ENCODE peak calls at places on chromosomes 16 and 17, in eight cellular contexts. D is glutamatergic neuron; R is HTR-8/SVneo; C is omental fat pad; F is neuronal stem cell; K is T-helper 1 cell; H is effector memory CD4-positive, alpha-beta T cell; E is naive B cell. V is an unnamed sample.
A peak's percentile ranks its signal among the peaks of the same experiment; 100 is the strongest.

GRCh38 chr17:20896153-20896649 is 146.6 kb downstream of the USP22 start:
- DNase-seq in C (no peak), E (peak; percentile 21), D (no peak), F (no peak), H (peak; percentile 26), K (peak; percentile 3), R (peak; percentile 78), V (no peak)

GRCh38 chr17:39597372-39598046 is 10.2 kb downstream of the NEUROD2 start:
- DNase-seq in H (no peak), D (no peak), R (no peak), E (no peak), K (no peak), F (no peak), C (no peak), V (no peak)

GRCh38 chr17:74601944-74602572 is 10.0 kb upstream of the CD300LD start:
- DNase-seq in E (no peak), H (peak; percentile 7), D (peak; percentile 66), C (no peak), R (peak; percentile 68), F (peak; percentile 14), K (peak; percentile 14), V (no peak)

GRCh38 chr17:74923538-74924249 is 379 bp upstream of the OTOP2 start:
- DNase-seq in D (peak; percentile 84), E (peak; percentile 49), R (peak; percentile 74), H (peak; percentile 46), F (peak; percentile 46), K (peak; percentile 65), C (peak; percentile 67), V (peak; percentile 58)

GRCh38 chr17:75557075-75557851 is 30.3 kb upstream of the MYO15B start:
- DNase-seq in C (no peak), H (no peak), F (no peak), R (peak; percentile 73), K (no peak), E (no peak), D (no peak), V (no peak)

GRCh38 chr17:59893617-59894100 is 738 bp downstream of the RPS6KB1 start:
- DNase-seq in H (no peak), K (peak; percentile 28), D (no peak), E (no peak), R (peak; percentile 45), F (peak; percentile 27), C (no peak), V (no peak)

GRCh38 chr16:19808061-19808621 is 76.5 kb downstream of the GPRC5B start:
- DNase-seq in H (no peak), D (no peak), F (no peak), C (no peak), R (no peak), E (no peak), K (no peak), V (no peak)

GRCh38 chr16:74309789-74310781 is 13.5 kb downstream of the PSMD7 start:
- DNase-seq in D (no peak), R (peak; percentile 66), H (no peak), K (no peak), C (no peak), F (peak; percentile 39), E (peak; percentile 19), V (no peak)

GRCh38 chr17:81298325-81298990 is 3.4 kb upstream of the SLC38A10 start:
- DNase-seq in D (no peak), H (no peak), K (no peak), F (no peak), R (no peak), C (no peak), E (no peak), V (no peak)

GRCh38 chr17:42290577-42290976 is 2.3 kb downstream of the STAT5A start:
- DNase-seq in K (no peak), C (no peak), E (no peak), R (no peak), H (no peak), F (no peak), D (no peak), V (no peak)

GRCh38 chr17:60747069-60747808 is 69.6 kb downstream of the BCAS3 start:
- DNase-seq in D (no peak), H (no peak), E (no peak), R (no peak), F (peak; percentile 14), K (no peak), C (no peak), V (no peak)

GRCh38 chr16:13770436-13770835 is 149.5 kb upstream of the ERCC4 start:
- DNase-seq in R (no peak), D (no peak), E (no peak), C (no peak), F (no peak), H (no peak), K (no peak), V (no peak)

GRCh38 chr16:50152807-50153647 is at the start of gene TENT4B:
- DNase-seq in E (peak; percentile 90), F (peak; percentile 82), C (peak; percentile 38), H (peak; percentile 86), K (peak; percentile 89), D (peak; percentile 85), R (peak; percentile 83), V (peak; percentile 80)

GRCh38 chr17:1486802-1487695 is 5.4 kb downstream of the MYO1C start:
- DNase-seq in C (peak; percentile 58), D (peak; percentile 84), K (peak; percentile 70), E (peak; percentile 93), H (peak; percentile 71), F (peak; percentile 54), R (no peak), V (peak; percentile 68)

GRCh38 chr17:77527836-77528505 is 387.2 kb downstream of the SEC14L1 start:
- DNase-seq in E (no peak), C (no peak), H (no peak), F (no peak), K (no peak), D (peak; percentile 31), R (no peak), V (no peak)

GRCh38 chr16:50273888-50274770 is 7.8 kb downstream of the ADCY7 start:
- DNase-seq in R (no peak), D (no peak), F (no peak), C (no peak), E (peak; percentile 84), H (peak; percentile 33), K (peak; percentile 36), V (peak; percentile 36)

GRCh38 chr17:53516643-53517042 is 306.1 kb upstream of the KIF2B start:
- DNase-seq in C (no peak), K (no peak), E (no peak), R (peak; percentile 10), F (no peak), H (no peak), D (no peak), V (no peak)

GRCh38 chr16:54928016-54928356 is 2.7 kb upstream of the IRX5 start:
- DNase-seq in C (no peak), E (no peak), D (peak; percentile 43), H (no peak), K (no peak), F (peak; percentile 30), R (no peak), V (no peak)

GRCh38 chr17:43857141-43857540 is 10.2 kb downstream of the CD300LG start:
- DNase-seq in R (no peak), F (no peak), K (no peak), C (no peak), H (no peak), D (no peak), E (no peak), V (no peak)

GRCh38 chr17:57309479-57309878 is 53.2 kb downstream of the MSI2 start:
- DNase-seq in F (no peak), E (no peak), H (no peak), C (no peak), K (no peak), R (no peak), D (no peak), V (no peak)

GRCh38 chr17:8537734-8538133 is 92.8 kb downstream of the MYH10 start:
- DNase-seq in F (no peak), D (no peak), E (no peak), C (no peak), R (no peak), H (no peak), K (no peak), V (no peak)

GRCh38 chr17:20206591-20206990 is 197.4 kb downstream of the SPECC1 start:
- DNase-seq in R (peak; percentile 39), K (no peak), C (no peak), H (no peak), E (no peak), D (no peak), F (no peak), V (no peak)

GRCh38 chr16:71859751-71860521 is 14.2 kb downstream of the ATXN1L start:
- DNase-seq in D (no peak), H (no peak), E (no peak), F (no peak), C (no peak), K (no peak), R (no peak), V (no peak)

GRCh38 chr16:31869511-31870201 is 4.0 kb upstream of the ZNF267 start:
- DNase-seq in H (peak; percentile 73), K (peak; percentile 75), C (no peak), D (no peak), E (peak; percentile 67), F (no peak), R (peak; percentile 57), V (peak; percentile 57)

GRCh38 chr17:3762922-3763776 is 37.8 kb downstream of the ITGAE start:
- DNase-seq in F (no peak), H (no peak), E (no peak), R (no peak), C (no peak), K (no peak), D (no peak), V (peak; percentile 28)

GRCh38 chr16:49628148-49628547 is 227.8 kb downstream of the ZNF423 start:
- DNase-seq in F (no peak), D (no peak), C (no peak), E (no peak), K (no peak), H (no peak), R (no peak), V (no peak)

GRCh38 chr17:17443173-17443572 is 33.6 kb upstream of the MED9 start:
- DNase-seq in E (no peak), H (no peak), R (no peak), K (no peak), C (no peak), F (no peak), D (no peak), V (no peak)

GRCh38 chr17:39960406-39961053 is 2.3 kb upstream of the GSDMA start:
- DNase-seq in E (no peak), C (no peak), K (no peak), H (no peak), F (no peak), R (no peak), D (no peak), V (no peak)

GRCh38 chr17:62627904-62628603 is 584 bp downstream of the MRC2 start:
- DNase-seq in K (no peak), R (peak; percentile 53), D (no peak), H (no peak), C (no peak), F (peak; percentile 21), E (no peak), V (no peak)